ENCODE peak calls at places on chromosome 6, in eight cellular contexts. B is spleen, C is breast epithelium, X is upper lobe of left lung, J is HCT116, V is prostate gland, H is GM12891, W is esophagus muscularis mucosa. K is an unnamed sample.
A peak's percentile ranks its signal among the peaks of the same experiment; 100 is the strongest.

GRCh38 chr6:113994934-113995342 is 24.0 kb upstream of the HDAC2 start:
- DNase-seq in B (no peak), C (no peak), X (no peak), J (peak; percentile 88), V (peak; percentile 68), H (no peak), W (no peak), K (peak; percentile 12)

GRCh38 chr6:164859791-164860190 is 449.6 kb downstream of the C6orf118 start:
- DNase-seq in B (no peak), C (no peak), X (no peak), J (no peak), V (no peak), H (no peak), W (no peak), K (no peak)

GRCh38 chr6:147508073-147508870 is at the start of gene SAMD5:
- DNase-seq in B (peak; percentile 81), C (no peak), X (peak; percentile 92), J (peak; percentile 32), V (peak; percentile 35), H (peak; percentile 30), W (no peak), K (peak; percentile 27)

GRCh38 chr6:56961151-56961550 is 6.2 kb downstream of the BEND6 start:
- DNase-seq in B (no peak), C (no peak), X (no peak), J (no peak), V (no peak), H (no peak), W (no peak), K (no peak)

GRCh38 chr6:10314163-10314955 is 100.5 kb downstream of the TFAP2A start:
- DNase-seq in B (no peak), C (no peak), X (no peak), J (no peak), V (peak; percentile 14), H (no peak), W (no peak), K (no peak)

GRCh38 chr6:75418233-75418632 is 75.4 kb downstream of the FILIP1 start:
- DNase-seq in B (no peak), C (no peak), X (no peak), J (no peak), V (no peak), H (no peak), W (no peak), K (no peak)

GRCh38 chr6:11900662-11901598 is 111.2 kb upstream of the HIVEP1 start:
- DNase-seq in B (no peak), C (no peak), X (no peak), J (no peak), V (no peak), H (no peak), W (no peak), K (no peak)

GRCh38 chr6:93581371-93581770 is 162.0 kb upstream of the EPHA7 start:
- DNase-seq in B (no peak), C (no peak), X (no peak), J (no peak), V (no peak), H (no peak), W (no peak), K (no peak)

GRCh38 chr6:50062051-50062450 is 12.3 kb upstream of the DEFB112 start:
- DNase-seq in B (no peak), C (no peak), X (no peak), J (peak; percentile 2), V (no peak), H (no peak), W (no peak), K (no peak)

GRCh38 chr6:27893836-27894807 is 18.1 kb downstream of the OR2B2 start:
- DNase-seq in B (peak; percentile 88), C (peak; percentile 78), X (peak; percentile 76), J (peak; percentile 91), V (peak; percentile 77), H (no peak), W (peak; percentile 96), K (no peak)

GRCh38 chr6:27896398-27896796 is 15.8 kb downstream of the OR2B2 start:
- DNase-seq in B (no peak), C (no peak), X (no peak), J (no peak), V (no peak), H (no peak), W (no peak), K (no peak)

GRCh38 chr6:27892596-27893058 is 19.6 kb downstream of the OR2B2 start:
- DNase-seq in B (no peak), C (no peak), X (peak; percentile 92), J (peak; percentile 34), V (no peak), H (no peak), W (no peak), K (no peak)

GRCh38 chr6:27893059-27893835 is 18.9 kb downstream of the OR2B2 start:
- DNase-seq in B (peak; percentile 95), C (peak; percentile 91), X (peak; percentile 84), J (peak; percentile 99), V (peak; percentile 89), H (no peak), W (peak; percentile 94), K (peak; percentile 50)

DNA sequence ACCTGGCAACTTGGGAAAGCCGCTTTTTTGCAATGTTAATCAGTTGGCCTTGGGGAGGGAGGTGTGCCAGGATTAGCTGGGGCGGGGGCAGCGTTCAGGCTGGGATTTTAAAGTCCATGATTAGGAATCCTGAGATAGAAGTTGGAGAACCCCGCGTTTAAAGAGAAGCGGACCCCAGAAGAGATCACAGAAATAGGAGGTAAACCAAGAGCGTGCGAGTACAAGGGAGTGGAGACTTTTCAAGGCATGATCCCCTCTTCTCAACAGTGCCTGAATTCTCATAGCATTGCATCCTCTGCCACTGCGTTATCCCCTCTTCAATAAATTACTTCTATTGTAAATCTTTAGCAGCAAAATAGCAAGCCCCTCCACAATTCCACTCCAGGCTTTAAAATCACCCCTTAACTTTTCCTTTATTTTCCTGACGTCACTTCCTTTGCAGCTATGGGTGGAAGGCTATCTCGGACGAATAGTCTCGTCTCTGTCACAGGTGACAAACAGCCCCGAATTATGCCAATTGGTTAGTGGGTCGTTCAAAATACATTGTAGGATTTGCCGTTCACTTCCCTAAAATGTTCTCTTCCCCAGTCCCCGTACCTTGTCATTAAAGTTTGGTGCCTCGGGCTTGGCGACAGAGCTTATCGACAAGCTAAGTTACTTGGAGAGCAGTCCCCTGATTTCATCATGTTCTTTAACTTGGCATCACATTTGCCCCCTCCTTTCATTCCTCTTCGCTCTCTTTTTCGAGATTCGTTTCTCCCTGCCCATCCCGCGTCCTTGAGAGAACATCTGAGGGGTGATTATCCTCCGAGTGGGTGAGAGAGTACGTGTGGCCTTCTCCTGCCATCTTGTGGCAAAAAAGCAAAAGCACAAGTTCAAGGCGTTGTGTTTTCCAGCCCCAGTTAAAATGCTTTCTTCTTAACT is 17.1 kb downstream of the OR2B2 start:
- DNase-seq in B (no peak), C (no peak), X (no peak), J (peak; percentile 81), V (peak; percentile 65), H (no peak), W (no peak), K (no peak)
- TF ChIP-seq POLR2AphosphoS5 in B (peak; percentile 78), C (no peak), X (peak; percentile 18), J (peak; percentile 79), V (peak; percentile 62), H (peak; percentile 33), W (peak; percentile 21), K (no peak)

GRCh38 chr6:30682181-30683117 is 4.0 kb downstream of the PPP1R18 start:
- DNase-seq in B (peak; percentile 99), C (no peak), X (peak; percentile 88), J (no peak), V (no peak), H (peak; percentile 77), W (peak; percentile 94), K (peak; percentile 87)
- TF ChIP-seq POLR2A in B (no peak), C (no peak), X (no peak), J (no peak), V (no peak), H (peak; percentile 70), W (peak; percentile 59), K (peak; percentile 68)

DNA sequence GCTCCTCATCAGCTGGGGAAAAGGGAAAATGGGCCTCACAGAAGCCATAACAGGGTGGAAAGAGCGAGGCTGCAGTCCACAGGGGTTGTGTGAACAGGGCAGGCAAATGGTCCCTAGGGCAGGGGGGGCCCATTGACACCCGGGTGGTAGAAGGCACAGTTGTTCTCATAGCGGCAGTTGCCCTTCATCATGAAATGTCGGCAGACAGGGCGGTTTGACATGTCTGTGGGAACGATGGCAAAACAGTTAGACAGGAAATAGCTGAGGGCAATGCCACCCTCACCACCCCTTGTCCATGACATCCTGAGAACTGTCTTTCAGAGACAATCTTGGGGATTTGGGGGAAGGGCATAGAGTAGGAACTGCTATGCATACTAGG is 15.6 kb downstream of the PPP1R10 start:
- DNase-seq in B (no peak), C (no peak), X (no peak), J (no peak), V (no peak), H (no peak), W (no peak), K (no peak)
- TF ChIP-seq POLR2AphosphoS5 in B (no peak), C (no peak), X (no peak), J (peak; percentile 21), V (no peak), H (peak; percentile 11), W (no peak), K (no peak)

GRCh38 chr6:138107078-138107751 is at the start of gene PERP:
- DNase-seq in B (peak; percentile 89), C (peak; percentile 78), X (peak; percentile 94), J (peak; percentile 57), V (peak; percentile 93), H (peak; percentile 52), W (no peak), K (peak; percentile 42)
- TF ChIP-seq POLR2A in B (no peak), C (peak; percentile 66), X (peak; percentile 70), J (peak; percentile 78), V (peak; percentile 96), H (no peak), W (peak; percentile 8), K (no peak)

GRCh38 chr6:32110632-32111031 is 1.5 kb upstream of the TNXB start:
- DNase-seq in B (no peak), C (no peak), X (no peak), J (no peak), V (no peak), H (no peak), W (no peak), K (no peak)
- TF ChIP-seq POLR2AphosphoS5 in B (peak; percentile 50), C (no peak), X (no peak), J (peak; percentile 30), V (no peak), H (peak; percentile 61), W (peak; percentile 44), K (peak; percentile 33)

GRCh38 chr6:15106958-15107643 is 138.8 kb upstream of the JARID2 start:
- DNase-seq in B (no peak), C (no peak), X (no peak), J (no peak), V (no peak), H (no peak), W (no peak), K (no peak)
- TF ChIP-seq POLR2A in B (no peak), C (no peak), X (no peak), J (no peak), V (no peak), H (no peak), W (no peak), K (no peak)